ENCODE peak calls at places on chromosome 18, in five cellular contexts. Z is WTC11, E is choroid plexus epithelial cell, L is tibial artery, I is psoas muscle. V is an unnamed sample.

GRCh38 chr18:25724121-25724520 is 366.3 kb downstream of the SS18 start:
- DNase-seq in Z (no peak), E (no peak), L (no peak), I (no peak), V (no peak)

GRCh38 chr18:58020567-58021107 is 23.4 kb upstream of the NEDD4L start:
- DNase-seq in Z (no peak), E (no peak), L (no peak), I (no peak), V (no peak)

GRCh38 chr18:9683418-9684396 is 24.4 kb upstream of the RAB31 start:
- DNase-seq in Z (no peak), E (peak), L (peak), I (no peak), V (no peak)

GRCh38 chr18:49768051-49768391 is 45.3 kb downstream of the ACAA2 start:
- DNase-seq in Z (peak), E (peak), L (no peak), I (peak), V (peak)

GRCh38 chr18:69399253-69399652 is 1.4 kb upstream of the DOK6 start:
- DNase-seq in Z (no peak), E (no peak), L (no peak), I (no peak), V (no peak)

GRCh38 chr18:53850918-53851317 is 373.6 kb downstream of the MBD2 start:
- DNase-seq in Z (no peak), E (no peak), L (no peak), I (no peak), V (no peak)

GRCh38 chr18:50659091-50660003 is 99.5 kb downstream of the MAPK4 start:
- DNase-seq in Z (no peak), E (peak), L (peak), I (no peak), V (no peak)

GRCh38 chr18:35526476-35527120 is 28.8 kb upstream of the INO80C start:
- DNase-seq in Z (no peak), E (peak), L (no peak), I (no peak), V (no peak)

GRCh38 chr18:48024891-48025660 is 94.6 kb upstream of the SMAD2 start:
- DNase-seq in Z (peak), E (no peak), L (peak), I (no peak), V (no peak)

GRCh38 chr18:48022531-48023330 is 92.3 kb upstream of the SMAD2 start:
- DNase-seq in Z (peak), E (peak), L (peak), I (no peak), V (no peak)

GRCh38 chr18:48024009-48024512 is 93.6 kb upstream of the SMAD2 start:
- DNase-seq in Z (peak), E (no peak), L (peak), I (no peak), V (no peak)

GRCh38 chr18:48022021-48022420 is 91.6 kb upstream of the SMAD2 start:
- DNase-seq in Z (peak), E (no peak), L (peak), I (no peak), V (no peak)

DNA sequence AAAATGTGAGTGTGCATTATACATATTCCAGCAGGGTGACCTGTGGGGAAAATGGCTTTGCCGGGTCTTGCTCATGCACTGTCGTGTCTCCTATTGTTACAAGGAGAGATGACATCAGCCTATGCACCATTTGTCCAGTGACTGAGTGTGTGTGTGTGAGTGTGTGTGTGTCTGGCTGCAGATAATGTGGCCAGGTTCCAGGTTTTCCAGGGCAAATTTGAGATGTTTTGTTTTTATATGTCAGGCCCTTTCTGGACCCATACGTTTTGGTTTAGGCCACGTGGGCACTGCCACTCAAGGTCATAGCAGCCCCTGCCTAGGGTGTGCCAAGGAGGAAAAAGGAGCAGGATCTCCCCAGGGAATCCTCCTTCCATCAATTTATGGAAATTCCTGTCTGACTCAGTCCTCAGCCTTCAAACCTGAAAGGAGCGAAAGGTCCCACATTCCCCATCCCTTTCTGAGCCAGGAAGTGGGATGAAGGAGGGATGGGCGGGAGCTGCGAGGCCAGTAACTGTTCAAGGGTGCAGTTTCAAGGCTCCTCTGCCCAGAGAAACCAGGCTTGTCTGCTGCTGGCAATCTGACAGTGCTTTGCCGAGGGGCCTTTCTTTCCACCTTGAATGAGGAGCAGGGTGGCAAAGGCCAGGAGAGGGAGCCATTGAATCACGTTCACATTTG is 93.0 kb upstream of the SMAD2 start:
- DNase-seq in Z (peak), E (peak), L (peak), I (peak), V (peak)
- TF ChIP-seq CTCF in Z (no peak), E (peak), L (peak), I (peak), V (peak)

DNA sequence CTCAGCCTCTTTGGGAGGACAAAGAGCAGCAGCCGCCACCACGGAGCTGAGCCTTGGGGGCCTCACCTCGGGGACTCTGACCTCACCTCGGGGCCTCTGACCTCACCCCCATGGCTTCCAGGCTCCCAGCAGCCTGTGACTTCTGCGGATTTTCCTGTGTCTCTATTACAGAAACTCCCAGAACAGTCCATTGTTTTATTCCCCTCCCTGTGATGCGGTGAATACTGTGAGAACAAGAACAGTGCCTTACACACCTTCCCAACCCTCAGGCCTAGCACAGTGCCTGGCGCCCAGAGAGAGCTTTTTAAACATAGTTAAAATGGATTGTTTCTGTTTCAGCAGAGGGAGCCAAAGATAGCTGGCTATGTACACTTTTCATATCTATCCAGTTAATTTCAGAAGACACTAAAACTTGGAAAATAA is 63.7 kb downstream of the MBP start:
- DNase-seq in Z (no peak), E (peak), L (no peak), I (peak), V (peak)
- TF ChIP-seq CTCF in Z (no peak), E (peak), L (no peak), I (no peak), V (no peak)

GRCh38 chr18:3970929-3971328 is 484.2 kb downstream of the DLGAP1 start:
- DNase-seq in Z (peak), E (no peak), L (no peak), I (no peak), V (no peak)
- TF ChIP-seq CTCF in Z (no peak), E (peak), L (no peak), I (no peak), V (no peak)

GRCh38 chr18:62655520-62656219 is 59.7 kb upstream of the PHLPP1 start:
- DNase-seq in Z (no peak), E (no peak), L (no peak), I (no peak), V (no peak)

GRCh38 chr18:62658028-62658427 is 57.3 kb upstream of the PHLPP1 start:
- DNase-seq in Z (no peak), E (no peak), L (no peak), I (no peak), V (no peak)

GRCh38 chr18:62662799-62663173 is 52.6 kb upstream of the PHLPP1 start:
- DNase-seq in Z (no peak), E (no peak), L (no peak), I (no peak), V (no peak)

GRCh38 chr18:62660741-62661140 is 54.6 kb upstream of the PHLPP1 start:
- DNase-seq in Z (no peak), E (no peak), L (no peak), I (no peak), V (no peak)

GRCh38 chr18:62659698-62660097 is 55.6 kb upstream of the PHLPP1 start:
- DNase-seq in Z (no peak), E (no peak), L (no peak), I (no peak), V (no peak)
- TF ChIP-seq CTCF in Z (no peak), E (no peak), L (no peak), I (no peak), V (no peak)

GRCh38 chr18:11980555-11981382 is 538 bp upstream of the IMPA2 start:
- DNase-seq in Z (peak), E (peak), L (peak), I (peak), V (peak)
- TF ChIP-seq CTCF in Z (no peak), E (no peak), L (no peak), I (no peak), V (no peak)

DNA sequence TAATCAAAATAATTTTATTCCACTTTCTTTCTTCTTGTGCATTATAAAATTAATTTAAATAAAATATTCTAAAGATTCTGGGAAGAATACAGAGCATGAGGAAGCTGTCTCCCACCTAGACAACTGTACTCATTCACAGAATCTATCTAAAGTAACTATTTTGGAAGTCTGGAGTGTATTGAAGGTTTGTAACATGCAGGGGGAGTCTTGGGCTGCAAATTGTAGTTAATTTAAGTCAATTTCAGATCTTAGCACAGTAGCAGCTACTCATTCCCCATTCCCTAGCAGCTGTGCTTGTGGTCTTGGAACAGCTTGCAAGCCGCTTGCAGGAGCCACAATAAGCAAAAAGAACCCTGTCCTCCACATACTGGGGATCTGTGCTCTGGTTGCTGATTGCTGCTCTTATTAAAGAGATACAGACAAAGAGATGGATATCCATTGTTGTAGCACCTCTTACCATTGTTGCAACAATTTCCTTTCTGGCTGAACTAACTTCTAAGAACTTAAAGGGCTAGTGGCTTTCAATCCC is 1775.3 kb upstream of the PIK3C3 start:
- DNase-seq in Z (no peak), E (peak), L (no peak), I (no peak), V (peak)
- TF ChIP-seq CTCF in Z (no peak), E (no peak), L (no peak), I (no peak), V (no peak)

V was measured in glutamatergic neuron.